ENCODE peak calls at places on chromosomes 13 and 19, in seven cellular contexts. N, P, I, D, J, T and H are unnamed samples.

GRCh38 chr19:54576411-54576976 is 2.9 kb downstream of the LILRA2 start:
- DNase-seq in N (no peak), P (no peak), I (no peak), D (no peak), J (no peak), T (no peak), H (no peak)

GRCh38 chr13:74210693-74211393 is 76.6 kb upstream of the KLF12 start:
- DNase-seq in N (no peak), P (no peak), I (no peak), D (peak; percentile 98), J (no peak), T (peak; percentile 22), H (no peak)

GRCh38 chr19:55279376-55279772 is 536 bp downstream of the HSPBP1 start:
- DNase-seq in N (no peak), P (no peak), I (no peak), D (no peak), J (no peak), T (no peak), H (no peak)

GRCh38 chr19:40377876-40378385 is 12.1 kb downstream of the HIPK4 start:
- DNase-seq in N (no peak), P (no peak), I (no peak), D (no peak), J (no peak), T (no peak), H (no peak)

GRCh38 chr19:29687897-29688728 is 22.9 kb downstream of the PLEKHF1 start:
- DNase-seq in N (no peak), P (no peak), I (no peak), D (peak; percentile 78), J (no peak), T (no peak), H (no peak)

GRCh38 chr19:34173145-34173956 is 1.0 kb downstream of the LSM14A start:
- DNase-seq in N (peak; percentile 22), P (peak; percentile 34), I (no peak), D (peak; percentile 27), J (peak; percentile 89), T (peak; percentile 40), H (no peak)

GRCh38 chr19:29483641-29483920 is 42.2 kb upstream of the VSTM2B start:
- DNase-seq in N (no peak), P (no peak), I (no peak), D (no peak), J (no peak), T (no peak), H (no peak)

GRCh38 chr13:113936166-113936565 is 37.7 kb downstream of the C13orf46 start:
- DNase-seq in N (no peak), P (no peak), I (no peak), D (no peak), J (no peak), T (no peak), H (no peak)

GRCh38 chr19:27746691-27747380 is 1466.1 kb downstream of the UQCRFS1 start:
- DNase-seq in N (peak; percentile 34), P (peak; percentile 19), I (no peak), D (peak; percentile 1), J (no peak), T (no peak), H (no peak)

GRCh38 chr13:32314968-32315254 is 252 bp downstream of the ZAR1L start:
- DNase-seq in N (peak; percentile 56), P (no peak), I (no peak), D (peak; percentile 44), J (no peak), T (peak; percentile 40), H (peak; percentile 68)

GRCh38 chr19:3250675-3251074 is 26.2 kb downstream of the CELF5 start:
- DNase-seq in N (no peak), P (no peak), I (no peak), D (no peak), J (no peak), T (peak; percentile 37), H (peak; percentile 27)

GRCh38 chr19:3252650-3253049 is 28.2 kb downstream of the CELF5 start:
- DNase-seq in N (no peak), P (no peak), I (no peak), D (no peak), J (no peak), T (no peak), H (no peak)

GRCh38 chr19:3249408-3249807 is 24.9 kb downstream of the CELF5 start:
- DNase-seq in N (no peak), P (no peak), I (no peak), D (no peak), J (peak; percentile 40), T (no peak), H (no peak)

GRCh38 chr19:3253270-3253669 is 28.8 kb downstream of the CELF5 start:
- DNase-seq in N (no peak), P (no peak), I (no peak), D (no peak), J (no peak), T (no peak), H (no peak)

DNA sequence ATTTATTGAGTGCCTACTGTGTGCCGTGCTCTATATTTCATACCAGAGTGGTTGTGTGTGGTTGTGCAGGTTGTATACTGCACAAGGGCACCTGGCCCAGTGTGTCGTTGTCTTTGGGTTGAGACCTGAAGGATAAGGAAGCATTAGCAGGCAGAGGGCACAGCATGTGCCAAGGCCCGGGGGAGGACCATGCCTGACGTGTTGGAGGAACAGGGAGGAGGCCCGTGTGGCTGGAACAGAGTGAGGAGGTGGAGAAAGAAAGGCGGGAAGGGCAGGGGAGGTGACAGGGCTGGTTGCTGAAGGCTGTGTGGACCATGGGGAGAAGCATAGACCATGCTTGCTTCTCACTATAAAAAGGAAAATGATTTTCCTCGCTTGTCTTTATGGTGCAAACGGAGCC is 26.8 kb downstream of the CELF5 start:
- DNase-seq in N (no peak), P (no peak), I (no peak), D (no peak), J (no peak), T (no peak), H (no peak)
- H3K27ac ChIP-seq in N (no peak overlapping the region), P (no peak overlapping the region), I (no peak overlapping the region), D (no peak overlapping the region), J (no peak overlapping the region), T (no peak overlapping the region), H (no peak overlapping the region)

GRCh38 chr19:6248341-6248740 is 31.4 kb downstream of the MLLT1 start:
- DNase-seq in N (no peak), P (no peak), I (no peak), D (no peak), J (no peak), T (no peak), H (no peak)
- H3K27ac ChIP-seq in N (peak overlapping the region; percentile 45), P (no peak overlapping the region), I (no peak overlapping the region), D (no peak overlapping the region), J (no peak overlapping the region), T (no peak overlapping the region), H (no peak overlapping the region)

GRCh38 chr13:45849408-45849807 is 2.1 kb downstream of the SIAH3 start:
- DNase-seq in N (no peak), P (no peak), I (no peak), D (no peak), J (no peak), T (no peak), H (no peak)
- H3K27ac ChIP-seq in N (no peak overlapping the region), P (no peak overlapping the region), I (no peak overlapping the region), D (no peak overlapping the region), J (no peak overlapping the region), T (no peak overlapping the region), H (no peak overlapping the region)

DNA sequence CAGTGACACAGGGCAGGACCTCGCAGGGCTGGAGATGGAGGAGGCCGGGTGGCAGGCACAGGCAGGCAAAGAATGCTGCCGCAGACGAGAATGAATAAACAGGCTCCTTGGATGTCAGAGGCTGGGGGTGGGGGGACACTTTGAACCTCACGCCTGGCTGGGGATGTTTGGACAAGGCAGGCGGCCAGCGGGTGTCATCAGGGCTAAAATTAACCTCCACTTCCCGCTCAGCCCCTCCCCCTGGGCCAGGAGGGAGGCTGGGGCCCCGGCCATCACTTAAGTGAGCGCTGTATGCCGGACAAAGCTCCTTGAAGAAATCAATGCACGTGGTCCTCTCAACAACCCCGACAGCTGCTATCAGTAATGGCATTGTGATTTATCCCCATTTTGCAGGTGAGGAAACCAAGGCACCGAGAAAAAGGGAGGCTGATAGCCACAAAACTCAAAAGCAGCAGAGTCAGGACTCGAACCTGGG is 10.3 kb upstream of the FUT5 start:
- DNase-seq in N (peak; percentile 75), P (peak; percentile 57), I (no peak), D (peak; percentile 74), J (no peak), T (peak; percentile 73), H (no peak)
- H3K27ac ChIP-seq in N (peak overlapping the region; percentile 58), P (no peak overlapping the region), I (no peak overlapping the region), D (peak overlapping the region; percentile 42), J (no peak overlapping the region), T (no peak overlapping the region), H (no peak overlapping the region)

GRCh38 chr13:51778407-51778806 is 25.6 kb downstream of the DHRS12 start:
- DNase-seq in N (no peak), P (no peak), I (no peak), D (no peak), J (no peak), T (peak; percentile 49), H (no peak)
- H3K27ac ChIP-seq in N (no peak overlapping the region), P (no peak overlapping the region), I (no peak overlapping the region), D (no peak overlapping the region), J (no peak overlapping the region), T (no peak overlapping the region), H (no peak overlapping the region)